ENCODE peak calls at places on chromosomes 12 and 14, in eight cellular contexts. P, R, E, K, F, M, J and V are unnamed samples.

GRCh38 chr14:61569783-61570182 is 125.5 kb upstream of the HIF1A start:
- DNase-seq in P (no peak), R (peak; percentile 96), E (no peak), K (no peak), F (no peak), M (no peak), J (no peak), V (no peak)

GRCh38 chr12:103677341-103677740 is 90.3 kb downstream of the STAB2 start:
- DNase-seq in P (no peak), R (no peak), E (no peak), K (no peak), F (no peak), M (no peak), J (no peak), V (no peak)

GRCh38 chr12:111616177-111616623 is 17.1 kb upstream of the ATXN2 start:
- DNase-seq in P (no peak), R (peak; percentile 57), E (no peak), K (no peak), F (no peak), M (peak; percentile 50), J (no peak), V (no peak)

GRCh38 chr12:71415336-71416231 is 24.0 kb upstream of the LGR5 start:
- DNase-seq in P (peak; percentile 42), R (peak; percentile 66), E (no peak), K (no peak), F (no peak), M (no peak), J (peak; percentile 56), V (no peak)

GRCh38 chr12:30732954-30733637 is 21.7 kb downstream of the CAPRIN2 start:
- DNase-seq in P (no peak), R (no peak), E (no peak), K (no peak), F (no peak), M (no peak), J (no peak), V (no peak)

GRCh38 chr12:66633676-66634075 is 45.2 kb downstream of the GRIP1 start:
- DNase-seq in P (no peak), R (peak; percentile 38), E (no peak), K (no peak), F (no peak), M (peak; percentile 6), J (no peak), V (no peak)

GRCh38 chr12:1504304-1505150 is 89.9 kb downstream of the FBXL14 start:
- DNase-seq in P (no peak), R (no peak), E (no peak), K (no peak), F (no peak), M (no peak), J (no peak), V (no peak)

GRCh38 chr14:95440496-95440895 is 76.0 kb downstream of the SYNE3 start:
- DNase-seq in P (no peak), R (no peak), E (no peak), K (no peak), F (no peak), M (no peak), J (no peak), V (no peak)

GRCh38 chr12:39638178-39638577 is 18.6 kb upstream of the ABCD2 start:
- DNase-seq in P (no peak), R (no peak), E (no peak), K (no peak), F (no peak), M (no peak), J (no peak), V (no peak)

GRCh38 chr12:41466762-41467270 is 278.7 kb downstream of the PDZRN4 start:
- DNase-seq in P (no peak), R (no peak), E (no peak), K (no peak), F (no peak), M (no peak), J (no peak), V (no peak)

GRCh38 chr14:52244997-52245396 is 22.5 kb upstream of the PTGDR start:
- DNase-seq in P (no peak), R (no peak), E (no peak), K (no peak), F (no peak), M (no peak), J (no peak), V (no peak)

GRCh38 chr14:37116933-37117844 is 55.2 kb downstream of the SLC25A21 start:
- DNase-seq in P (peak; percentile 6), R (peak; percentile 84), E (no peak), K (no peak), F (no peak), M (peak; percentile 34), J (no peak), V (no peak)

GRCh38 chr14:73723799-73724621 is 9.8 kb upstream of the PNMA1 start:
- DNase-seq in P (no peak), R (peak; percentile 99), E (no peak), K (no peak), F (no peak), M (peak; percentile 97), J (no peak), V (no peak)

GRCh38 chr12:52798671-52799497 is 3.0 kb upstream of the KRT3 start:
- DNase-seq in P (peak; percentile 31), R (peak; percentile 15), E (no peak), K (no peak), F (no peak), M (no peak), J (no peak), V (no peak)

GRCh38 chr12:14257734-14258467 is 107.6 kb upstream of the ATF7IP start:
- DNase-seq in P (peak; percentile 97), R (peak; percentile 100), E (peak; percentile 63), K (no peak), F (peak; percentile 45), M (peak; percentile 99), J (peak; percentile 96), V (peak; percentile 81)

GRCh38 chr12:31368666-31369361 is 42.9 kb upstream of the SINHCAF start:
- DNase-seq in P (no peak), R (no peak), E (no peak), K (no peak), F (no peak), M (no peak), J (no peak), V (no peak)

GRCh38 chr12:58633479-58633878 is 286.8 kb downstream of the LRIG3 start:
- DNase-seq in P (no peak), R (no peak), E (no peak), K (no peak), F (no peak), M (no peak), J (no peak), V (no peak)

GRCh38 chr12:28602760-28603638 is 412.7 kb downstream of the CCDC91 start:
- DNase-seq in P (no peak), R (peak; percentile 58), E (no peak), K (no peak), F (no peak), M (peak; percentile 12), J (no peak), V (no peak)

GRCh38 chr14:92224348-92224954 is 98.5 kb upstream of the SLC24A4 start:
- DNase-seq in P (no peak), R (peak; percentile 35), E (no peak), K (no peak), F (no peak), M (no peak), J (no peak), V (no peak)

GRCh38 chr12:116222358-116222757 is 55.1 kb downstream of the MED13L start:
- DNase-seq in P (peak; percentile 85), R (peak; percentile 95), E (peak; percentile 23), K (no peak), F (no peak), M (peak; percentile 78), J (no peak), V (no peak)

GRCh38 chr12:93785262-93786010 is 108.3 kb downstream of the CRADD start:
- DNase-seq in P (peak; percentile 85), R (peak; percentile 99), E (peak; percentile 26), K (no peak), F (no peak), M (peak; percentile 97), J (peak; percentile 13), V (no peak)

GRCh38 chr14:39025810-39026627 is 77.0 kb downstream of the SEC23A start:
- DNase-seq in P (no peak), R (no peak), E (no peak), K (no peak), F (no peak), M (no peak), J (no peak), V (no peak)

GRCh38 chr12:33438025-33438772 is 1.4 kb downstream of the SYT10 start:
- DNase-seq in P (no peak), R (no peak), E (no peak), K (no peak), F (no peak), M (no peak), J (no peak), V (no peak)

GRCh38 chr14:91418387-91419043 is 895 bp upstream of the CCDC88C start:
- DNase-seq in P (peak; percentile 42), R (peak; percentile 44), E (peak; percentile 80), K (no peak), F (peak; percentile 70), M (peak; percentile 24), J (peak; percentile 61), V (no peak)

GRCh38 chr14:65949711-65950516 is 536.3 kb upstream of the CCDC196 start:
- DNase-seq in P (peak; percentile 4), R (peak; percentile 35), E (no peak), K (peak; percentile 11), F (no peak), M (no peak), J (peak; percentile 84), V (no peak)

GRCh38 chr12:88578821-88579518 is 1.3 kb downstream of the KITLG start:
- DNase-seq in P (no peak), R (peak; percentile 41), E (no peak), K (no peak), F (no peak), M (peak; percentile 25), J (no peak), V (no peak)

GRCh38 chr12:126112849-126113248 is 1047.6 kb downstream of the AACS start:
- DNase-seq in P (no peak), R (no peak), E (no peak), K (no peak), F (no peak), M (no peak), J (no peak), V (no peak)

GRCh38 chr14:91942128-91942527 is 5.4 kb downstream of the FBLN5 start:
- DNase-seq in P (no peak), R (no peak), E (no peak), K (no peak), F (no peak), M (no peak), J (no peak), V (no peak)

GRCh38 chr14:31550589-31550988 is 10.6 kb upstream of the NUBPL start:
- DNase-seq in P (no peak), R (no peak), E (no peak), K (no peak), F (no peak), M (no peak), J (no peak), V (no peak)

GRCh38 chr12:115440438-115440837 is 756.5 kb upstream of the TBX3 start:
- DNase-seq in P (no peak), R (peak; percentile 87), E (no peak), K (no peak), F (no peak), M (peak; percentile 75), J (no peak), V (no peak)

GRCh38 chr12:77940566-77940965 is 109.9 kb downstream of the NAV3 start:
- DNase-seq in P (no peak), R (peak; percentile 81), E (no peak), K (no peak), F (no peak), M (peak; percentile 78), J (no peak), V (no peak)

GRCh38 chr12:107443320-107444090 is 242.1 kb upstream of the PWP1 start:
- DNase-seq in P (no peak), R (no peak), E (no peak), K (no peak), F (no peak), M (no peak), J (no peak), V (no peak)

GRCh38 chr12:121537814-121538698 is 42.8 kb downstream of the KDM2B start:
- DNase-seq in P (no peak), R (no peak), E (peak; percentile 31), K (no peak), F (no peak), M (no peak), J (no peak), V (no peak)

GRCh38 chr12:69405466-69405865 is 45.9 kb downstream of the YEATS4 start:
- DNase-seq in P (peak; percentile 84), R (peak; percentile 95), E (no peak), K (no peak), F (no peak), M (peak; percentile 92), J (no peak), V (no peak)